ENCODE peak calls at places on chromosomes 16 and 17, in eight cellular contexts. O is lower leg skin, B is HCT116, C is K562, Q is GM12878, J is uterus, H is heart left ventricle, R is tibial nerve. N is an unnamed sample.

GRCh38 chr16:25896412-25896811 is 204.7 kb downstream of the HS3ST4 start:
- DNase-seq in Q (no peak), C (no peak), J (no peak), B (no peak), R (no peak), O (no peak), H (no peak), N (no peak)

GRCh38 chr16:59201160-59201559 is 467.0 kb upstream of the GOT2 start:
- DNase-seq in B (no peak), H (no peak), J (no peak), Q (no peak), R (no peak), C (no peak), O (no peak), N (no peak)

GRCh38 chr16:30535777-30536190 is 1.1 kb upstream of the ZNF747 start:
- DNase-seq in J (peak), H (peak), C (peak), R (peak), Q (peak), B (peak), O (peak), N (no peak)

GRCh38 chr16:27642753-27643152 is 92.8 kb downstream of the KATNIP start:
- DNase-seq in B (peak), Q (no peak), R (no peak), J (no peak), O (no peak), C (peak), H (no peak), N (no peak)

GRCh38 chr17:79433396-79433795 is 177.5 kb downstream of the RBFOX3 start:
- DNase-seq in J (no peak), Q (no peak), H (no peak), C (no peak), R (no peak), O (no peak), B (no peak), N (no peak)

GRCh38 chr17:32936157-32936893 is 8.4 kb downstream of the TMEM98 start:
- DNase-seq in B (no peak), C (no peak), J (no peak), Q (no peak), H (no peak), O (no peak), R (no peak), N (no peak)

GRCh38 chr17:68387485-68387884 is 69.8 kb downstream of the WIPI1 start:
- DNase-seq in Q (no peak), H (no peak), C (no peak), R (no peak), B (no peak), O (no peak), J (no peak), N (no peak)

GRCh38 chr17:75238684-75239191 is 22.7 kb downstream of the GGA3 start:
- DNase-seq in H (peak), Q (no peak), J (peak), C (peak), R (no peak), O (no peak), B (peak), N (peak)

GRCh38 chr16:53629607-53630312 is 73.9 kb downstream of the RPGRIP1L start:
- DNase-seq in C (no peak), Q (no peak), H (no peak), J (no peak), R (no peak), O (no peak), B (no peak), N (no peak)

GRCh38 chr17:4248504-4249277 is 15.1 kb downstream of the ANKFY1 start:
- DNase-seq in O (no peak), H (no peak), J (no peak), B (no peak), C (no peak), R (no peak), Q (no peak), N (no peak)

GRCh38 chr16:31333686-31334649 is 21.0 kb upstream of the ITGAX start:
- DNase-seq in C (peak), B (peak), R (no peak), Q (no peak), J (no peak), H (no peak), O (no peak), N (no peak)

GRCh38 chr17:68011199-68011665 is 15.0 kb upstream of the C17orf58 start:
- DNase-seq in B (no peak), C (peak), O (peak), H (peak), Q (no peak), J (peak), R (no peak), N (peak)

GRCh38 chr17:2400877-2401425 is at the start of gene MNT:
- DNase-seq in Q (no peak), J (peak), C (peak), R (peak), O (peak), H (peak), B (peak), N (peak)

GRCh38 chr17:72303787-72304733 is 183.2 kb downstream of the SOX9 start:
- DNase-seq in B (no peak), H (no peak), J (no peak), C (no peak), O (no peak), Q (no peak), R (no peak), N (no peak)

GRCh38 chr17:688100-688989 is 26.3 kb downstream of the VPS53 start:
- DNase-seq in H (no peak), B (no peak), J (no peak), C (no peak), R (no peak), O (no peak), Q (no peak), N (no peak)

GRCh38 chr16:74580828-74581227 is 26.1 kb downstream of the GLG1 start:
- DNase-seq in R (no peak), J (no peak), B (no peak), Q (peak), O (no peak), C (no peak), H (no peak), N (no peak)

GRCh38 chr17:42025191-42025579 is 5.3 kb downstream of the NKIRAS2 start:
- DNase-seq in B (no peak), Q (no peak), R (no peak), O (no peak), C (no peak), H (no peak), J (no peak), N (no peak)

GRCh38 chr17:21676281-21677111 is 15.8 kb upstream of the KCNJ18 start:
- DNase-seq in C (no peak), J (peak), O (no peak), B (no peak), R (no peak), H (no peak), Q (no peak), N (no peak)

GRCh38 chr16:57892041-57892440 is 78.9 kb downstream of the CNGB1 start:
- DNase-seq in O (no peak), Q (no peak), H (no peak), J (no peak), R (no peak), B (no peak), C (no peak), N (peak)

GRCh38 chr16:23334421-23334853 is 32.3 kb downstream of the SCNN1B start:
- DNase-seq in Q (peak), R (no peak), B (no peak), C (no peak), H (no peak), O (no peak), J (no peak), N (no peak)

GRCh38 chr17:77365584-77366186 is 224.9 kb downstream of the SEC14L1 start:
- DNase-seq in R (no peak), B (peak), Q (no peak), O (peak), C (no peak), J (peak), H (peak), N (peak)

GRCh38 chr17:41730479-41730878 is 4.0 kb downstream of the HAP1 start:
- DNase-seq in C (no peak), B (no peak), O (no peak), H (no peak), Q (no peak), R (no peak), J (no peak), N (no peak)

GRCh38 chr16:47779201-47780016 is 318.3 kb downstream of the PHKB start:
- DNase-seq in O (no peak), H (no peak), Q (peak), J (no peak), R (no peak), C (no peak), B (no peak), N (peak)

GRCh38 chr17:8100763-8101162 is 13.2 kb upstream of the ALOX12B start:
- DNase-seq in B (no peak), O (no peak), R (no peak), H (no peak), C (no peak), Q (no peak), J (no peak), N (no peak)

GRCh38 chr17:74272731-74273201 is 1.3 kb upstream of the DNAI2 start:
- DNase-seq in C (no peak), O (no peak), H (peak), R (no peak), J (peak), Q (no peak), B (no peak), N (no peak)

GRCh38 chr16:48165961-48166578 is 10.3 kb upstream of the ABCC12 start:
- DNase-seq in B (no peak), C (no peak), Q (no peak), J (no peak), H (no peak), O (no peak), R (no peak), N (no peak)

GRCh38 chr17:17176341-17176740 is 29.8 kb downstream of the PLD6 start:
- DNase-seq in Q (no peak), J (no peak), C (no peak), R (no peak), O (no peak), H (no peak), B (no peak), N (no peak)

GRCh38 chr17:64081802-64082799 is 47.8 kb downstream of the ERN1 start:
- DNase-seq in H (no peak), Q (peak), O (no peak), J (no peak), B (peak), C (peak), R (no peak), N (peak)

GRCh38 chr16:82963653-82964052 is 336.9 kb downstream of the CDH13 start:
- DNase-seq in C (no peak), J (no peak), R (no peak), B (no peak), H (no peak), O (no peak), Q (no peak), N (no peak)

GRCh38 chr16:1311212-1311737 is 1.8 kb downstream of the UBE2I start:
- DNase-seq in H (no peak), C (no peak), O (no peak), Q (no peak), R (no peak), J (no peak), B (no peak), N (no peak)

GRCh38 chr16:1308036-1308976 is 1.1 kb upstream of the UBE2I start:
- DNase-seq in H (no peak), Q (no peak), C (peak), J (no peak), O (no peak), R (no peak), B (peak), N (no peak)

GRCh38 chr16:1310832-1311200 is 1.4 kb downstream of the UBE2I start:
- DNase-seq in H (no peak), C (no peak), R (no peak), J (no peak), Q (no peak), B (no peak), O (no peak), N (no peak)

GRCh38 chr16:1309888-1310831 is 724 bp downstream of the UBE2I start:
- DNase-seq in B (no peak), Q (no peak), C (peak), H (peak), O (no peak), J (peak), R (peak), N (no peak)

DNA sequence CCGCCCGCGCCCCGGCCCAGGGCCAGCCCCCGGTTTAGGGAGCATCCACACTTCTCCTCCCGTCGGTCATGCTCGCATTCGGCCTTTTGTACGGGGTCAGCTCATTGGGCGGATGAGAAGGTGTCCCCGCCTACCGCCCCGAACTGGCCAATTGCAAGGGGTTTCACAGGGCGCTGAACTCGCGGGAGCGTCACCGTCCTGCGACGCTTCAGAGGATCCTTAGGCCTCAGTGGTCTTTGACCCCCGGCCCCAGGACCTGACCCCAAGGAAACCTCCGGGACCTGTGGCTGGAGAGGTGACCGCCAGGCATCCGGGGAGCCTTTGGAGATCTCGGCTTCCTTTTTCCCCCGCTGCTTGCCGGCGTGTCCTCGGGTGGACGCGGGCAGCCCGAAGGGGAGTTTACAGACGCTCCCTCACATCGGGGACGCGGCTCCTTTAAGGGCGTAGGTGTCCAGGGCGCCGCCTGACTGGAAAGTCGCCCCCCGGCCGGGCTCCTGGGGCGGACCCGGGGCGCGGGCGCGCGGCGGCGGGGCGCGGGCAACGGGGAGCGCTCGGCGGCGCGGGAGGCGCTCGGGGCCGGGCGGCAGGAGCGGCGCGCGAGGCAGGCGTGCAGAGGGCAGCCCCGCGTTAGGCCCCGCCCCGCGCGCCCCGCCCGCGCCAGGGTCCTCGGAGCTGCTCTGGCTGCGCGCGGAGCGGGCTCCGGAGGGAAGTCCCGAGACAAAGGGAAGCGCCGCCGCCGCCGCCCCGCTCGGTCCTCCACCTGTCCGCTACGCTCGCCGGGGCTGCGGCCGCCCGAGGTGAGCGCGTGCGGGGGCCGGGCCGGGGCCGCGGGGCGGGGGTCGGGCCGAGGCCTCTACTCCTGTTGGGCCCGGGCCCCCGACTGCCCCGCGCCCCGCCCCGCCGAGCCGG is at the start of gene UBE2I:
- DNase-seq in C (peak), H (peak), B (peak), O (peak), R (peak), Q (peak), J (peak), N (peak)
- TF ChIP-seq POLR2A in C (no peak), H (peak), B (peak), O (peak), R (peak), Q (peak), J (peak), N (peak)

GRCh38 chr16:2830355-2830695 is 222 bp downstream of the ZG16B start:
- DNase-seq in O (no peak), H (no peak), J (no peak), B (no peak), Q (no peak), C (no peak), R (no peak), N (no peak)

GRCh38 chr16:2831203-2831602 is 1.1 kb downstream of the ZG16B start:
- DNase-seq in R (no peak), B (no peak), J (no peak), Q (no peak), H (no peak), O (no peak), C (no peak), N (no peak)

GRCh38 chr16:2828876-2829430 is 1.1 kb upstream of the ZG16B start:
- DNase-seq in R (no peak), Q (no peak), O (no peak), B (no peak), J (no peak), C (no peak), H (no peak), N (no peak)

GRCh38 chr16:2828521-2828840 is 1.6 kb upstream of the ZG16B start:
- DNase-seq in H (no peak), Q (no peak), O (no peak), R (no peak), C (no peak), B (no peak), J (no peak), N (no peak)

DNA sequence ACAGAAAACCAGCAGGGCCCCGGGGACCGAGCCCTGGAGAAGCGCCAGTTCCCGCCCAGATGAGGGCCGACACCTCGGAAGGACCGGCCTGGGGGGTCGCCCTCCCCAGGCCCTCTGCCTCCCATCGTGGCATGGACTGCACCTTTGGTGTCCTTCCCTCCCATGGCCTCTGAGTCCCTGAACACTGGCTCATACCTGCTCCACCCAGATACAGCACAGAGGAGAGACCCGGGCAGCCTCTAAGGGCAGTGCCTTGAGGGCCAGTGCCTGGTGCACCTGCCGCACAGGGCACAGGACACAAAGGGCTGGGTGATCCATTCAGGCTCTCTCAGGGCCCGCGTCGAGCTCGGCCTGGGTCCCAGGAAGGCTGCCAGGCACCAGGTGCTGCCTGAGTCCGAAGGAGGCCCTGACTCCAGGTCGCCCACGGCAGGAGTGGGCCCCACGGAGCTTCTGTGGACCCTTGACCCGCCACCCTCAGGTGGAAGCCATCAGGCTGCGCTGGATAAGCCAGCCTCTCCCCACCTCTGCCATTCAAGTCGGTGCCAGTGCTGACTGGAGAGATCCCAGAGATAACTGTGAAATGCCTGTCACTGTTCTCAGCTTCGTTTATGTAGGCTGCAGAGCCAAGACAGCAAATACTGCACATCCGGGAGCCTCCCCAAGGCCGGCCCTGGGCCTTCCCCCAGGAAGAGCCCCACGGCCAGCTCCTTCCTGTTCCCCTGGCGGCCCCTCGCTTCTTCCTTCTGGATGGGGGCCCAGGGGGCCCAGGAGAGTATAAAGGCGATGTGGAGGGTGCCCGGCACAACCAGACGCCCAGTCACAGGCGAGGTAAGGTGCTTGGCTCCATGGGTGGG is at the start of gene ZG16B:
- DNase-seq in O (no peak), Q (no peak), R (no peak), H (no peak), J (no peak), C (no peak), B (no peak), N (no peak)
- TF ChIP-seq POLR2A in O (no peak), Q (peak), R (no peak), H (no peak), J (no peak), C (no peak), B (no peak), N (no peak)

GRCh38 chr16:85553436-85554113 is 59.5 kb upstream of the GSE1 start:
- DNase-seq in J (peak), R (peak), Q (no peak), C (no peak), O (no peak), B (peak), H (peak), N (peak)
- TF ChIP-seq POLR2A in J (peak), R (no peak), Q (peak), C (no peak), O (no peak), B (peak), H (peak), N (peak)

DNA sequence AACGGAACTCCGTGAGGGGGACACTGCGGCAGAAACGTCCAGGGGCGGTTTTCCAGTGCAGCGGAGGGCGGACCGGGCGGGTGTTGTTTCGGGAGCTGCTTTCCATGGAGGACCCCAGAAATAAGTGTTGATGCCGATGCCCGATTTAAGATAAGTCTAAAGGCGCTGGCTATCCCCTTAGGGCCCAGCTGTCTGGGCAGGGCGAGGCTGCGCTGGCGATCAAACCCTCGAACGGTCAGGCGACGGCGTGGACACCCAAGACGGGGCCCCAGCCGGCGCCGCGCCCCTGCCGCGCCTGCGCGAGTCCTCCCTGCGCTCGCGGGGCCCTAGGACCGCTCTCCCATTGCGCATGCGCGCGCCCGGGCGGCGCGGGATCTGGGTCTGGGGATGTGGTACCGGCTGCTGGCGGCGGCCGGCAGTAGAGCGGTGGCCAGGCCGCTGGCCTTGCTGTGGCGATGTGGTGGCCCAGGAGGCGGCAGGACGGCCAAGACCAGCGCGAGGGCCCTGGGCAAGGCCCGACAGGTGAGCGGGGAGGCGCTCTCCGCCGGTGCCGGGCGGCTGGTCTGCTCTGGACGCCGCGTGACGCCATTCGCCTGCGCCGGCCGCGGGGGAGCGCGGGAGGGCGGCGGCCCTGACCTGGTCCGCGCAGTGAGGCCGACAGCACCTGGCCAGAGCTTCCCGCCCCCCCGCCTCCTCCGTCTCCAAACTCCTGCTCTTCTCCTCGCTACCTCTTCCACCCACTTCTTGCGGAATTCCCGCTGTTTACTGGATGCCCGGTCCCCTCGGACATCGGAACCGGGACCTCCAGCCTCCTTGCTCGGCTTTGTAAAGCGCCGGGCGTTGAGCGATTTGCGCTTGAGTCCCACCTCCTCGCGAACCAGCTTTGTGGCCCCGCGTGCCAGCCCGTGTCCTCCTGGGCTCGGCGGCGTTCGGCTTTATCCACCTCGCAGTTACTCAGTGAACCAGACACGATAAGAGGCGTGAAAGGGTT is 24.0 kb downstream of the DEF8 start:
- DNase-seq in B (peak), H (peak), R (peak), C (peak), O (peak), Q (no peak), J (peak), N (peak)
- TF ChIP-seq POLR2A in B (peak), H (peak), R (peak), C (peak), O (peak), Q (peak), J (peak), N (peak)